ENCODE peak calls at places on chromosomes 13 and 19, in four cellular contexts. W is T-cell, X is EH, R is NCI-H1092. J is an unnamed sample.

GRCh38 chr13:60369242-60369641 is 27.8 kb upstream of the TDRD3 start:
- DNase-seq in W (no peak), X (peak; percentile 2), R (no peak), J (no peak)

GRCh38 chr13:93230466-93230865 is 3.9 kb downstream of the GPC6 start:
- DNase-seq in W (no peak), X (peak; percentile 73), R (no peak), J (peak; percentile 72)

GRCh38 chr13:41694902-41695301 is 237.6 kb downstream of the RGCC start:
- DNase-seq in W (no peak), X (peak; percentile 97), R (peak; percentile 1), J (peak; percentile 43)

GRCh38 chr19:48598996-48599626 is 7.4 kb upstream of the SPACA4 start:
- DNase-seq in W (no peak), X (no peak), R (no peak), J (no peak)

GRCh38 chr13:67632590-67632989 is 402.5 kb upstream of the PCDH9 start:
- DNase-seq in W (no peak), X (no peak), R (no peak), J (no peak)

GRCh38 chr13:21413013-21413412 is 46.1 kb downstream of the ZDHHC20 start:
- DNase-seq in W (no peak), X (peak; percentile 27), R (no peak), J (no peak)

GRCh38 chr13:40564342-40564997 is 102.0 kb downstream of the FOXO1 start:
- DNase-seq in W (no peak), X (no peak), R (no peak), J (no peak)

GRCh38 chr13:92677571-92677970 is 549.0 kb upstream of the GPC6 start:
- DNase-seq in W (no peak), X (no peak), R (no peak), J (no peak)

GRCh38 chr19:12995596-12996541 is 594 bp downstream of the NFIX start:
- DNase-seq in W (no peak), X (peak; percentile 41), R (no peak), J (no peak)

GRCh38 chr19:47697863-47698609 is 15.2 kb upstream of the EHD2 start:
- DNase-seq in W (peak; percentile 23), X (peak; percentile 85), R (no peak), J (peak; percentile 72)

GRCh38 chr19:7356899-7357627 is 8.3 kb downstream of the ARHGEF18 start:
- DNase-seq in W (no peak), X (no peak), R (no peak), J (no peak)

GRCh38 chr19:50409347-50409746 is 9.4 kb upstream of the SPIB start:
- DNase-seq in W (no peak), X (no peak), R (no peak), J (no peak)

GRCh38 chr13:110308377-110309158 is 1.5 kb downstream of the COL4A2 start:
- DNase-seq in W (no peak), X (peak; percentile 78), R (no peak), J (no peak)

GRCh38 chr19:1845642-1846041 is 2.6 kb downstream of the REXO1 start:
- DNase-seq in W (no peak), X (no peak), R (no peak), J (no peak)

GRCh38 chr13:74687452-74688180 is 553.4 kb upstream of the KLF12 start:
- DNase-seq in W (no peak), X (no peak), R (no peak), J (no peak)

GRCh38 chr13:85970727-85971126 is 171.5 kb upstream of the SLITRK6 start:
- DNase-seq in W (no peak), X (no peak), R (no peak), J (no peak)

GRCh38 chr13:73683746-73684145 is 450.5 kb downstream of the KLF12 start:
- DNase-seq in W (no peak), X (no peak), R (no peak), J (no peak)

GRCh38 chr19:53076984-53077383 is 26.2 kb downstream of the ZNF160 start:
- DNase-seq in W (no peak), X (no peak), R (peak; percentile 13), J (no peak)

J was measured in NCI-H226.